ENCODE peak calls at places on chromosome 16, in ten cellular contexts. E is brain microvascular endothelial cell, I is SJSA1, Z is IMR-90, Y is mammary epithelial cell, B is breast epithelium, K is PC-3, T is thoracic aorta, F is uterus, S is fibroblast of mammary gland. R is an unnamed sample.
A peak's percentile ranks its signal among the peaks of the same experiment; 100 is the strongest.

GRCh38 chr16:81626181-81626674 is 152.9 kb upstream of the PLCG2 start:
- DNase-seq in B (no peak), Y (peak; percentile 76), F (no peak), Z (peak; percentile 61), I (no peak), S (peak; percentile 54), T (no peak), K (peak; percentile 25), E (no peak), R (peak; percentile 60)

GRCh38 chr16:87831421-87832136 is 37.7 kb downstream of the SLC7A5 start:
- DNase-seq in Y (no peak), Z (no peak), K (no peak), S (no peak), T (no peak), I (peak; percentile 16), B (no peak), F (no peak), E (no peak), R (no peak)

GRCh38 chr16:79316004-79316458 is 284.5 kb downstream of the MAF start:
- DNase-seq in Y (no peak), T (no peak), B (no peak), K (no peak), E (no peak), S (no peak), Z (no peak), I (no peak), F (no peak), R (no peak)

GRCh38 chr16:65991149-65991701 is 375.3 kb upstream of the CDH5 start:
- DNase-seq in Y (no peak), B (peak; percentile 26), F (no peak), K (no peak), T (no peak), Z (no peak), S (no peak), I (no peak), E (no peak), R (no peak)

GRCh38 chr16:89377446-89377838 is 112.9 kb downstream of the ANKRD11 start:
- DNase-seq in B (no peak), Y (no peak), T (no peak), Z (no peak), E (no peak), S (no peak), F (no peak), K (no peak), I (no peak), R (no peak)

GRCh38 chr16:17345043-17345442 is 125.7 kb downstream of the XYLT1 start:
- DNase-seq in Z (peak; percentile 81), E (no peak), F (peak; percentile 82), K (no peak), T (no peak), I (no peak), B (peak; percentile 89), S (peak; percentile 85), Y (no peak), R (peak; percentile 42)

GRCh38 chr16:83685615-83686165 is 122.1 kb upstream of the HSBP1 start:
- DNase-seq in K (no peak), T (no peak), Z (no peak), S (no peak), Y (no peak), B (no peak), E (no peak), F (no peak), I (no peak), R (no peak)

GRCh38 chr16:55478827-55479559 is at the start of gene MMP2:
- DNase-seq in B (no peak), Y (no peak), Z (peak; percentile 79), F (peak; percentile 86), T (no peak), E (peak; percentile 42), K (no peak), I (peak; percentile 48), S (peak; percentile 81), R (peak; percentile 70)

GRCh38 chr16:75529959-75530358 is 5.9 kb downstream of the CHST5 start:
- DNase-seq in S (no peak), F (no peak), K (no peak), Y (no peak), E (no peak), T (no peak), Z (no peak), I (no peak), B (no peak), R (no peak)

GRCh38 chr16:87541004-87541881 is 48.4 kb upstream of the ZCCHC14 start:
- DNase-seq in B (no peak), Z (peak; percentile 79), S (peak; percentile 72), E (peak; percentile 94), F (no peak), Y (no peak), T (peak; percentile 67), K (peak; percentile 40), I (peak; percentile 85), R (peak; percentile 23)

GRCh38 chr16:85420501-85421337 is 192.4 kb upstream of the GSE1 start:
- DNase-seq in T (no peak), I (no peak), Y (peak; percentile 20), S (peak; percentile 40), Z (peak; percentile 20), F (peak; percentile 35), B (no peak), E (no peak), K (peak; percentile 66), R (no peak)

GRCh38 chr16:10788665-10789064 is 29.9 kb downstream of the TVP23A start:
- DNase-seq in K (no peak), S (no peak), B (no peak), I (no peak), T (no peak), E (no peak), F (no peak), Z (no peak), Y (no peak), R (no peak)

GRCh38 chr16:69566437-69567030 is 768 bp downstream of the NFAT5 start:
- DNase-seq in K (peak; percentile 40), B (peak; percentile 59), T (no peak), I (peak; percentile 81), Y (peak; percentile 60), Z (peak; percentile 68), F (peak; percentile 69), S (peak; percentile 72), E (peak; percentile 44), R (peak; percentile 85)

GRCh38 chr16:12303649-12304048 is 327.1 kb downstream of the SNX29 start:
- DNase-seq in F (peak; percentile 54), I (no peak), S (peak; percentile 25), Z (peak; percentile 17), Y (no peak), K (no peak), B (no peak), E (no peak), T (no peak), R (peak; percentile 26)

GRCh38 chr16:84753412-84754325 is 53.9 kb downstream of the USP10 start:
- DNase-seq in Y (no peak), Z (no peak), K (no peak), B (no peak), I (no peak), S (peak; percentile 37), T (no peak), F (no peak), E (no peak), R (no peak)

GRCh38 chr16:81315271-81316175 is 761 bp downstream of the GAN start:
- DNase-seq in I (peak; percentile 45), B (peak; percentile 60), T (peak; percentile 9), Z (peak; percentile 51), F (peak; percentile 43), E (peak; percentile 28), K (peak; percentile 42), Y (peak; percentile 62), S (peak; percentile 38), R (peak; percentile 59)

GRCh38 chr16:27449434-27450188 is 47.6 kb downstream of the IL21R start:
- DNase-seq in Z (no peak), S (no peak), B (no peak), T (no peak), F (no peak), I (no peak), E (no peak), Y (no peak), K (no peak), R (no peak)

DNA sequence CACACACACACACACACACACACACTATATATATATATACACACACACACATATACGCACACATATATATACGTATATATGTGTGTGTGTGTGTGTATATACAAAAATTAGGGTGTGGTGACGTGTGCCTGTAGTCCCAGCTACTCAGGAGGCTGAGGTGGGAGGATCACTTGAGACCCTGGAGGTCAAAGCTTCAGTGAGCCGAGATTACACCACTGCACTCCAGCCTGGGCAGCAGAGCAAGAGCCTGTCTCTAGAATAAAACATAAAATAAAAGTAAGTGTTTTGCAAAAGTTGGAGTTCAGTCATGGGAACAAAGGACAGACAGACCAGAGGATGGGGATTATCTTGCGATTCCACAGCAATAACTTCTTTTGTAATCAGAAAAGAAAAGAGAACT is 10.8 kb downstream of the NUPR1 start:
- DNase-seq in I (no peak), E (no peak), K (no peak), F (no peak), T (no peak), Z (no peak), B (no peak), S (no peak), Y (no peak), R (no peak)
- H3K4me3 ChIP-seq in I (no peak overlapping the region), E (no peak overlapping the region), K (no peak overlapping the region), F (no peak overlapping the region), T (no peak overlapping the region), Z (no peak overlapping the region), B (no peak overlapping the region), S (no peak overlapping the region), Y (no peak overlapping the region), R (no peak overlapping the region)

DNA sequence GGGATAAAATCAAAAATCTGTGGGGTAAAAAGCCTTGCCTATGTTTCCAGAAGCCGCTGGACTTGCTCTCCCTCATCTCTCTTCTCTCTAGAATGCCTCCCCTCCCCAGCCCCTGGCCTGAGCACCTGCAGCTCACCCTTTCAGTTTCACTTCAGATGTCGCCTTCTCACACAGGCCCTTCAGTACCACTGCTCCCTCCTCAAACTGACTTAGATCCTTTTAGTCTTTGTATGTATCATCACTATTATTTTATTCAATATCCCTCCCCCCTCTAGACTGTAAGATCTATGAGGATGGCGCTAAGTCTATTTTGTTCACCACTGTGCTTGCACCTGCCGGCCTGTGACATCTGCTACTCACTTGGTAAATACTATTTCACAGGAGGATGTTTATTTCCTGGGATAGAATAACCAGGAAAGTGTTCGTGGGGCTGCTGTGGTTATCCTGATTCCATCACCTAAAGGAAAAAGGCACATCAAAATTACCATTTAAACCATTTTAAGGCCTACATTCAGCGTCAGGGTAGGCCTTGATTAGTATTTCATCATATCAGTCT is 122.3 kb downstream of the MRTFB start:
- DNase-seq in Y (no peak), F (no peak), T (no peak), B (no peak), S (no peak), K (no peak), I (no peak), Z (no peak), E (no peak), R (no peak)
- H3K4me3 ChIP-seq in Y (no peak overlapping the region), F (no peak overlapping the region), T (no peak overlapping the region), B (no peak overlapping the region), S (no peak overlapping the region), K (no peak overlapping the region), I (no peak overlapping the region), Z (no peak overlapping the region), E (no peak overlapping the region), R (no peak overlapping the region)

GRCh38 chr16:24609740-24610420 is 70.5 kb downstream of the RBBP6 start:
- DNase-seq in E (peak; percentile 38), S (peak; percentile 55), I (peak; percentile 22), Y (peak; percentile 36), B (peak; percentile 25), K (no peak), Z (peak; percentile 31), T (peak; percentile 39), F (peak; percentile 69), R (peak; percentile 78)
- H3K4me3 ChIP-seq in E (peak overlapping the region; percentile 38), S (peak overlapping the region; percentile 15), I (no peak overlapping the region), Y (no peak overlapping the region), B (peak overlapping the region; percentile 18), K (peak overlapping the region; percentile 50), Z (peak overlapping the region; percentile 5), T (peak overlapping the region; percentile 68), F (peak overlapping the region; percentile 20), R (peak overlapping the region; percentile 10)

GRCh38 chr16:760498-761343 is at the start of gene MSLN:
- DNase-seq in E (no peak), Z (no peak), K (peak; percentile 72), T (no peak), F (peak; percentile 48), I (no peak), Y (peak; percentile 47), B (no peak), S (no peak), R (no peak)
- H3K4me3 ChIP-seq in E (no peak within 1 kb of the TSS), Z (no peak within 1 kb of the TSS), K (no peak within 1 kb of the TSS), T (no peak within 1 kb of the TSS), F (no peak within 1 kb of the TSS), I (no peak within 1 kb of the TSS), Y (no peak within 1 kb of the TSS), B (no peak within 1 kb of the TSS), S (no peak within 1 kb of the TSS), R (no peak within 1 kb of the TSS)

R was measured in foreskin fibroblast.